ENCODE peak calls at places on chromosomes 6 and 20, in four cellular contexts. M is HCT116, R is uterus, D is suprapubic skin. P is an unnamed sample.

GRCh38 chr6:137867685-137868509 is 838 bp downstream of the TNFAIP3 start:
- DNase-seq in M (no peak), R (no peak), D (peak; percentile 84), P (peak; percentile 23)

GRCh38 chr6:63305278-63305677 is 14.5 kb downstream of the LGSN start:
- DNase-seq in M (no peak), R (no peak), D (no peak), P (no peak)

GRCh38 chr6:121961726-121962125 is 437.7 kb upstream of the HSF2 start:
- DNase-seq in M (no peak), R (no peak), D (no peak), P (no peak)

GRCh38 chr6:16319813-16320532 is 81.6 kb downstream of the GMPR start:
- DNase-seq in M (peak; percentile 59), R (peak; percentile 60), D (peak; percentile 82), P (peak; percentile 80)

GRCh38 chr6:132115714-132116366 is 164.7 kb upstream of the CCN2 start:
- DNase-seq in M (no peak), R (no peak), D (no peak), P (no peak)

GRCh38 chr6:81977488-81977887 is 225.0 kb upstream of the TENT5A start:
- DNase-seq in M (no peak), R (no peak), D (no peak), P (no peak)

GRCh38 chr20:54431545-54431944 is 43.8 kb upstream of the DOK5 start:
- DNase-seq in M (no peak), R (no peak), D (no peak), P (no peak)

GRCh38 chr6:134720353-134721094 is 229.4 kb downstream of the ALDH8A1 start:
- DNase-seq in M (no peak), R (no peak), D (no peak), P (peak; percentile 32)

GRCh38 chr6:11043552-11043960 is 549 bp downstream of the ELOVL2 start:
- DNase-seq in M (no peak), R (no peak), D (no peak), P (no peak)

GRCh38 chr20:24746351-24746685 is 202.8 kb upstream of the CST7 start:
- DNase-seq in M (peak; percentile 48), R (no peak), D (no peak), P (peak; percentile 14)

GRCh38 chr6:45021652-45022051 is 306.5 kb upstream of the RUNX2 start:
- DNase-seq in M (no peak), R (no peak), D (no peak), P (no peak)

GRCh38 chr20:1085515-1086272 is 32.7 kb upstream of the PSMF1 start:
- DNase-seq in M (no peak), R (no peak), D (no peak), P (no peak)

GRCh38 chr6:105611606-105612005 is 208.7 kb upstream of the PREP start:
- DNase-seq in M (no peak), R (no peak), D (no peak), P (no peak)

GRCh38 chr6:153056308-153056707 is 53.8 kb upstream of the MTRF1L start:
- DNase-seq in M (no peak), R (no peak), D (no peak), P (no peak)

GRCh38 chr6:108555399-108556052 is 5.2 kb upstream of the FOXO3 start:
- DNase-seq in M (no peak), R (no peak), D (no peak), P (no peak)
- H3K27ac ChIP-seq in M (no peak overlapping the region), R (no peak overlapping the region), D (peak overlapping the region; percentile 59), P (no peak overlapping the region)

GRCh38 chr20:47271216-47271615 is 85.3 kb downstream of the ZMYND8 start:
- DNase-seq in M (no peak), R (no peak), D (peak; percentile 1), P (no peak)

GRCh38 chr20:47266847-47267515 is 89.5 kb downstream of the ZMYND8 start:
- DNase-seq in M (no peak), R (no peak), D (no peak), P (no peak)

GRCh38 chr20:47267621-47268020 is 88.9 kb downstream of the ZMYND8 start:
- DNase-seq in M (no peak), R (no peak), D (peak; percentile 40), P (no peak)

GRCh38 chr20:47272893-47273590 is 83.5 kb downstream of the ZMYND8 start:
- DNase-seq in M (peak; percentile 52), R (no peak), D (peak; percentile 32), P (peak; percentile 65)

GRCh38 chr20:47269309-47270165 is 87.0 kb downstream of the ZMYND8 start:
- DNase-seq in M (no peak), R (no peak), D (no peak), P (no peak)
- H3K9me3 ChIP-seq in M (no peaks in the 10 kb centered on the region), R (no peaks in the 10 kb centered on the region), D (no peaks in the 10 kb centered on the region), P (no peaks in the 10 kb centered on the region)

DNA sequence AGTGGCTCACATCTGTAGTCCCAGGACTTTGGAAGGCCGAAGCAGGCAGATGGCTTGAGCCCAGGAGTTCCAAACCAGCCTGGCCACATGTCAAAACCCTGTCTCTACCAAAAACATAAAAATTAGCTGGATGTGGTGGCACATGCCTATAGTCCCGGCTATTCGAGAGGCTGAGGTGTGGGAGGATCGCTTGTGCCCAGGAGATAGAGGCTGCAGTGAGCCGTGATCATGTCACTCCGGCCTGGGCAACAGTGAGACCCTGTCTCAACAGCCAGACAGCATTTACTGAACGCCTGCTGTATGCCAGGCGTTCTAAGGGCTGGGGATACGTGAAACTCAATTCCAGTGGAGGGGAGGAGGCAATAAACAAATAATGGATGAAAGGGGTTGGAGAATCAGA is 69.9 kb downstream of the ATP9A start:
- DNase-seq in M (no peak), R (no peak), D (no peak), P (no peak)
- H3K27ac ChIP-seq in M (no peak overlapping the region), R (no peak overlapping the region), D (no peak overlapping the region), P (no peak overlapping the region)

GRCh38 chr6:159451051-159451450 is 242.0 kb downstream of the SOD2 start:
- DNase-seq in M (no peak), R (no peak), D (no peak), P (no peak)
- H3K9me3 ChIP-seq in M (no peaks in the 10 kb centered on the region), R (no peaks in the 10 kb centered on the region), D (no peaks in the 10 kb centered on the region), P (no peaks in the 10 kb centered on the region)

GRCh38 chr6:19795211-19795610 is 42.0 kb upstream of the ID4 start:
- DNase-seq in M (no peak), R (no peak), D (no peak), P (no peak)
- H3K27ac ChIP-seq in M (no peak overlapping the region), R (no peak overlapping the region), D (no peak overlapping the region), P (no peak overlapping the region)

GRCh38 chr6:169920359-169921020 is 169.1 kb downstream of the ERMARD start:
- DNase-seq in M (no peak), R (no peak), D (no peak), P (no peak)
- H3K9me3 ChIP-seq in M (peaks cover 4% of the 10 kb centered on the region), R (no peaks in the 10 kb centered on the region), D (no peaks in the 10 kb centered on the region), P (no peaks in the 10 kb centered on the region)

DNA sequence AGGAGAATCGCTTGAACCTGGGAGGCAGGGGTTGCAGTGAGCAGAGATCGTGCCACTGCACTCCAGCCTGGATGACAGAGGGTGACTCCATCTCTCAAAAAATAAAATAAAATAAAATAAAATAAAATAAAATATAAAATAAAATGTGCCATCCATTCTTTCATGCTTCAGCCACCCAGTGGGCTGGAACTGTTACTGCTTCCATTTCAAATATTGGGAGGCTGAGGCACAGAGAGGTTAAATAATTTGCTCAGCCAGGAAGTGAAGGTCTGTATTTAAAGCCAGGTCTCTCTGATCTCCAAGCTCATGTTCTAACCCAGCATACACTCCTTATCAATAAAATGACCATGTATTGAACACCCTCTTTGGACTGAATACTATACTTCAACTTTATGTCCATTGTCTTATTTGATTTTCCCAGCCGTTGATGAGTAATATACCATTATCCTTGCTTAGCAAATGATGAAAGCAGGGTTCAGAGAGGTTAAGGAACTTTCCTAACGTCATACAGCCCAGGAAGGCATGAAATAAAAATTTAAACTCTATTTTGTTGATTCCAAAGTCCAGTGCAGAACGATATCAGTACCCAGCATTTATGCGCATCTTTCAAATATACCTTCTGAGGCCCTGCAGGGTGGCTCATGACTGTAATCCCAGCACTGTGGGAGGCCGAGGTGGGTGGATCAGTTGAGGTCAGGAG is 25.8 kb upstream of the SLC9A8 start:
- DNase-seq in M (no peak), R (no peak), D (no peak), P (no peak)
- H3K27ac ChIP-seq in M (no peak overlapping the region), R (no peak overlapping the region), D (no peak overlapping the region), P (peak overlapping the region; percentile 36)

GRCh38 chr6:1624848-1625341 is 15.2 kb downstream of the FOXC1 start:
- DNase-seq in M (no peak), R (no peak), D (peak; percentile 57), P (no peak)
- H3K9me3 ChIP-seq in M (no peaks in the 10 kb centered on the region), R (no peaks in the 10 kb centered on the region), D (no peaks in the 10 kb centered on the region), P (no peaks in the 10 kb centered on the region)

DNA sequence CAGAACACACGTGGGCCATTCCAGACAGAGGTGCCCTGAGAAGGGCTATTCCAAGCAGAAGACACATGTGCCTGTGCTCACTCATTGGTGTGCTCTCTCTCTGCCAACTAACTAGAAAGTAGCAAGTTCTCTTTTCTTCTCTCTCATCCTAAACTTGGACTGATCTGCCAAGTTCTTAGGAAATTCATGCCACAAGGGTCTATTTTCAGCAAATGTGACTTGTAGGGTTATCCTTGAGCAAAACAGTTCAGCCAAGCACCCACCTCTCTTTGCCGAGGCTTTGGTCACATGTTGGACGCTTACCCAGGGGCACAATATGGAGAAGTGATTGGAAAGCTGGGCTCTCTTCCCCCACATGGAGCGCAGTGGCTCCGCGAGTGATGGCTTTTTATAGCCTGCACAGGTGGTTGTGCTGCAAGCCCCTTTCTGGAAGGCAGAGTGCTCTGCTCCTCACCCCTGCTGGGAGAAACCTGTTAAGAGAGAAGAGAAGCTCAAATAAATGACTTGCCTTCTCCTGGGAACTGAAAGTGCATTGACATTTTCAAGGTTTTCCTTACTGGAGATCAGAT is 47.7 kb upstream of the FNDC1 start:
- DNase-seq in M (no peak), R (no peak), D (no peak), P (no peak)
- H3K27ac ChIP-seq in M (no peak overlapping the region), R (no peak overlapping the region), D (no peak overlapping the region), P (no peak overlapping the region)